ENCODE peak calls at places on chromosome 13, in four cellular contexts. L, B, P and X are unnamed samples.

GRCh38 chr13:44921931-44922758 is 67.1 kb downstream of the NUFIP1 start:
- DNase-seq in B (no peak), P (no peak), L (peak), X (no peak)

GRCh38 chr13:26460652-26461051 is 96.8 kb upstream of the WASF3 start:
- DNase-seq in B (no peak), P (no peak), L (no peak), X (no peak)

GRCh38 chr13:57123660-57124059 is 17.1 kb upstream of the PRR20A start:
- DNase-seq in B (no peak), L (no peak), P (no peak), X (no peak)

GRCh38 chr13:36297259-36297599 is 385 bp downstream of the CCDC169 start:
- DNase-seq in B (no peak), P (no peak), L (no peak), X (no peak)

GRCh38 chr13:44236370-44236769 is 137.3 kb upstream of the SERP2 start:
- DNase-seq in P (no peak), L (no peak), B (no peak), X (no peak)

GRCh38 chr13:111344471-111345191 is 24.2 kb downstream of the TEX29 start:
- DNase-seq in B (no peak), P (no peak), L (no peak), X (no peak)

GRCh38 chr13:112446867-112447266 is 70.7 kb downstream of the SPACA7 start:
- DNase-seq in P (no peak), B (no peak), L (no peak), X (no peak)

GRCh38 chr13:42633495-42633894 is 59.5 kb downstream of the TNFSF11 start:
- DNase-seq in L (no peak), B (no peak), P (no peak), X (no peak)

GRCh38 chr13:40127476-40127875 is 472.0 kb downstream of the COG6 start:
- DNase-seq in P (no peak), B (no peak), L (no peak), X (no peak)

GRCh38 chr13:113034451-113035208 is 65.6 kb downstream of the MCF2L start:
- DNase-seq in B (no peak), P (no peak), L (no peak), X (no peak)

GRCh38 chr13:102089177-102089576 is 312.7 kb downstream of the FGF14 start:
- DNase-seq in B (no peak), L (no peak), P (no peak), X (no peak)

GRCh38 chr13:97810152-97810551 is 143.3 kb upstream of the IPO5 start:
- DNase-seq in L (no peak), P (no peak), B (no peak), X (no peak)

GRCh38 chr13:95714142-95714832 is 37.3 kb downstream of the DNAJC3 start:
- DNase-seq in L (peak), B (no peak), P (no peak), X (no peak)

GRCh38 chr13:109874921-109875454 is 88.6 kb upstream of the IRS2 start:
- DNase-seq in L (peak), B (no peak), P (no peak), X (no peak)

GRCh38 chr13:113595131-113595530 is 10.6 kb downstream of the TFDP1 start:
- DNase-seq in B (no peak), L (no peak), P (no peak), X (no peak)

GRCh38 chr13:52846567-52847321 is 1.7 kb downstream of the PCDH8 start:
- DNase-seq in L (no peak), P (no peak), B (no peak), X (no peak)

GRCh38 chr13:110137677-110138008 is 169.3 kb downstream of the COL4A1 start:
- DNase-seq in P (no peak), L (no peak), B (no peak), X (no peak)

GRCh38 chr13:71517004-71517403 is 350.0 kb downstream of the DACH1 start:
- DNase-seq in B (no peak), P (no peak), L (no peak), X (no peak)

GRCh38 chr13:75872970-75873369 is 236.8 kb downstream of the LMO7 start:
- DNase-seq in P (no peak), L (no peak), B (no peak), X (no peak)

GRCh38 chr13:97724450-97724849 is 229.0 kb upstream of the IPO5 start:
- DNase-seq in P (no peak), B (no peak), L (no peak), X (no peak)

GRCh38 chr13:47945738-47946137 is 55.3 kb downstream of the SUCLA2 start:
- DNase-seq in L (peak), P (no peak), B (no peak), X (no peak)

GRCh38 chr13:57996717-57997116 is 365.2 kb downstream of the PCDH17 start:
- DNase-seq in P (no peak), B (no peak), L (peak), X (no peak)

GRCh38 chr13:76489299-76489698 is 396.9 kb downstream of the KCTD12 start:
- DNase-seq in L (no peak), P (no peak), B (no peak), X (no peak)

GRCh38 chr13:97359181-97360057 is 74.5 kb upstream of the RAP2A start:
- DNase-seq in B (peak), P (peak), L (no peak), X (peak)

GRCh38 chr13:51539887-51540286 is 44.4 kb upstream of the WDFY2 start:
- DNase-seq in B (no peak), P (no peak), L (no peak), X (no peak)

GRCh38 chr13:35549481-35549880 is 73.0 kb upstream of the MAB21L1 start:
- DNase-seq in B (no peak), P (no peak), L (peak), X (no peak)

GRCh38 chr13:37102896-37103295 is 2.6 kb downstream of the CSNK1A1L start:
- DNase-seq in B (no peak), L (no peak), P (no peak), X (no peak)

GRCh38 chr13:21242236-21242635 is 65.8 kb downstream of the MRPL57 start:
- DNase-seq in L (no peak), P (no peak), B (no peak), X (no peak)

GRCh38 chr13:95115525-95115924 is 185.7 kb downstream of the ABCC4 start:
- DNase-seq in B (no peak), L (peak), P (no peak), X (no peak)

GRCh38 chr13:79392882-79393563 is 13.0 kb downstream of the RBM26 start:
- DNase-seq in B (no peak), L (peak), P (peak), X (peak)

GRCh38 chr13:76425930-76426329 is 460.3 kb downstream of the KCTD12 start:
- DNase-seq in B (no peak), L (no peak), P (no peak), X (no peak)

GRCh38 chr13:65292488-65292901 is 1937.6 kb downstream of the PCDH9 start:
- DNase-seq in L (peak), P (no peak), B (no peak), X (no peak)

GRCh38 chr13:65508745-65509144 is 1721.4 kb downstream of the PCDH9 start:
- DNase-seq in P (no peak), B (no peak), L (no peak), X (no peak)

GRCh38 chr13:79485451-79485850 is 4.5 kb downstream of the NDFIP2 start:
- DNase-seq in P (no peak), L (no peak), B (no peak), X (no peak)

GRCh38 chr13:92390217-92390616 is 836.4 kb upstream of the GPC6 start:
- DNase-seq in B (no peak), P (no peak), L (no peak), X (no peak)

GRCh38 chr13:26919311-26919710 is 158.7 kb upstream of the GPR12 start:
- DNase-seq in B (no peak), P (no peak), L (no peak), X (no peak)

GRCh38 chr13:39603424-39603947 is 493 bp upstream of the LHFPL6 start:
- DNase-seq in P (no peak), L (peak), B (no peak), X (no peak)

GRCh38 chr13:102317593-102317992 is 84.3 kb downstream of the FGF14 start:
- DNase-seq in P (no peak), B (no peak), L (no peak), X (no peak)

GRCh38 chr13:74070065-74070464 is 64.1 kb downstream of the KLF12 start:
- DNase-seq in B (peak), L (no peak), P (peak), X (peak)